ENCODE peak calls at places on chromosomes 7 and 10, in seven cellular contexts. P, Y, B, D, E, V and M are unnamed samples.

GRCh38 chr7:18679261-18679660 is 183.7 kb downstream of the HDAC9 start:
- DNase-seq in P (no peak), Y (no peak), B (no peak), D (no peak), E (no peak), V (no peak), M (no peak)

GRCh38 chr7:44761207-44762161 is 12.8 kb downstream of the ZMIZ2 start:
- DNase-seq in P (no peak), Y (peak), B (no peak), D (no peak), E (peak), V (no peak), M (no peak)

GRCh38 chr7:31648288-31648687 is 38.7 kb upstream of the PPP1R17 start:
- DNase-seq in P (no peak), Y (no peak), B (peak), D (no peak), E (no peak), V (peak), M (peak)

GRCh38 chr7:3301831-3302618 is 973 bp downstream of the SDK1 start:
- DNase-seq in P (no peak), Y (no peak), B (peak), D (no peak), E (no peak), V (peak), M (peak)

GRCh38 chr10:126013489-126014281 is 117.3 kb downstream of the FANK1 start:
- DNase-seq in P (no peak), Y (no peak), B (no peak), D (no peak), E (no peak), V (peak), M (no peak)

GRCh38 chr10:103207141-103207540 is 14.1 kb upstream of the NT5C2 start:
- DNase-seq in P (no peak), Y (no peak), B (no peak), D (no peak), E (no peak), V (no peak), M (no peak)

GRCh38 chr7:26097837-26098668 is 53.9 kb upstream of the NFE2L3 start:
- DNase-seq in P (no peak), Y (no peak), B (no peak), D (no peak), E (no peak), V (no peak), M (no peak)

GRCh38 chr10:96910488-96911395 is 78.6 kb downstream of the LCOR start:
- DNase-seq in P (no peak), Y (no peak), B (peak), D (no peak), E (no peak), V (peak), M (peak)